ENCODE peak calls at places on chromosomes 5 and 9, in six cellular contexts. One of them, this sample, is unnamed.

GRCh38 chr5:132629230-132629944 is 28.6 kb upstream of the IL13 start:
- DNase-seq in foreskin fibroblast: no peak
- DNase-seq in MCF 10A: no peak
- DNase-seq in mammary epithelial cell: no peak
- DNase-seq in lower leg skin: no peak
- DNase-seq in CD4-positive, alpha-beta T cell: no peak
- DNase-seq in this sample: no peak

GRCh38 chr5:153513171-153513570 is 22.7 kb downstream of the GRIA1 start:
- DNase-seq in CD4-positive, alpha-beta T cell: no peak
- DNase-seq in lower leg skin: no peak
- DNase-seq in mammary epithelial cell: no peak
- DNase-seq in MCF 10A: no peak
- DNase-seq in foreskin fibroblast: peak; percentile 62
- DNase-seq in this sample: no peak

GRCh38 chr5:101163088-101163487 is 260.0 kb upstream of the ST8SIA4 start:
- DNase-seq in MCF 10A: no peak
- DNase-seq in foreskin fibroblast: no peak
- DNase-seq in lower leg skin: no peak
- DNase-seq in CD4-positive, alpha-beta T cell: no peak
- DNase-seq in mammary epithelial cell: no peak
- DNase-seq in this sample: no peak

GRCh38 chr5:1725641-1726468 is 73.8 kb downstream of the MRPL36 start:
- DNase-seq in mammary epithelial cell: no peak
- DNase-seq in MCF 10A: no peak
- DNase-seq in CD4-positive, alpha-beta T cell: no peak
- DNase-seq in foreskin fibroblast: no peak
- DNase-seq in lower leg skin: peak; percentile 80
- DNase-seq in this sample: peak; percentile 6

GRCh38 chr5:132389453-132390286 is 20.2 kb downstream of the SLC22A5 start:
- DNase-seq in CD4-positive, alpha-beta T cell: no peak
- DNase-seq in mammary epithelial cell: peak; percentile 100
- DNase-seq in MCF 10A: peak; percentile 100
- DNase-seq in lower leg skin: peak; percentile 94
- DNase-seq in foreskin fibroblast: peak; percentile 99
- DNase-seq in this sample: no peak

GRCh38 chr5:78273436-78273835 is 21.1 kb downstream of the AP3B1 start:
- DNase-seq in mammary epithelial cell: no peak
- DNase-seq in lower leg skin: no peak
- DNase-seq in MCF 10A: no peak
- DNase-seq in CD4-positive, alpha-beta T cell: no peak
- DNase-seq in foreskin fibroblast: no peak
- DNase-seq in this sample: no peak

GRCh38 chr5:36389245-36389644 is 87.5 kb upstream of the RANBP3L start:
- DNase-seq in MCF 10A: no peak
- DNase-seq in lower leg skin: no peak
- DNase-seq in mammary epithelial cell: no peak
- DNase-seq in foreskin fibroblast: no peak
- DNase-seq in CD4-positive, alpha-beta T cell: no peak
- DNase-seq in this sample: no peak

GRCh38 chr5:10149911-10150310 is 99.8 kb downstream of the ATPSCKMT start:
- DNase-seq in MCF 10A: no peak
- DNase-seq in mammary epithelial cell: no peak
- DNase-seq in CD4-positive, alpha-beta T cell: no peak
- DNase-seq in foreskin fibroblast: no peak
- DNase-seq in lower leg skin: no peak
- DNase-seq in this sample: no peak

GRCh38 chr5:143771229-143772001 is 40.5 kb upstream of the HMHB1 start:
- DNase-seq in lower leg skin: no peak
- DNase-seq in mammary epithelial cell: no peak
- DNase-seq in CD4-positive, alpha-beta T cell: no peak
- DNase-seq in MCF 10A: no peak
- DNase-seq in foreskin fibroblast: no peak
- DNase-seq in this sample: no peak

GRCh38 chr5:173010547-173011464 is 27.2 kb downstream of the ATP6V0E1 start:
- DNase-seq in lower leg skin: peak; percentile 87
- DNase-seq in foreskin fibroblast: no peak
- DNase-seq in mammary epithelial cell: peak; percentile 5
- DNase-seq in MCF 10A: no peak
- DNase-seq in CD4-positive, alpha-beta T cell: no peak
- DNase-seq in this sample: no peak

GRCh38 chr5:90293931-90294330 is 115.6 kb downstream of the CETN3 start:
- DNase-seq in CD4-positive, alpha-beta T cell: no peak
- DNase-seq in MCF 10A: no peak
- DNase-seq in lower leg skin: no peak
- DNase-seq in mammary epithelial cell: no peak
- DNase-seq in foreskin fibroblast: peak; percentile 18
- DNase-seq in this sample: no peak

GRCh38 chr9:95005276-95006141 is 279.0 kb downstream of the AOPEP start:
- DNase-seq in CD4-positive, alpha-beta T cell: no peak
- DNase-seq in lower leg skin: no peak
- DNase-seq in MCF 10A: peak; percentile 44
- DNase-seq in foreskin fibroblast: no peak
- DNase-seq in mammary epithelial cell: peak; percentile 38
- DNase-seq in this sample: peak; percentile 21

GRCh38 chr9:4548796-4549725 is 58.8 kb downstream of the SLC1A1 start:
- DNase-seq in MCF 10A: no peak
- DNase-seq in CD4-positive, alpha-beta T cell: no peak
- DNase-seq in foreskin fibroblast: no peak
- DNase-seq in lower leg skin: no peak
- DNase-seq in mammary epithelial cell: no peak
- DNase-seq in this sample: no peak

GRCh38 chr5:154836225-154836624 is 14.2 kb downstream of the FAXDC2 start:
- DNase-seq in CD4-positive, alpha-beta T cell: no peak
- DNase-seq in foreskin fibroblast: no peak
- DNase-seq in lower leg skin: no peak
- DNase-seq in MCF 10A: no peak
- DNase-seq in mammary epithelial cell: no peak
- DNase-seq in this sample: no peak

GRCh38 chr9:7782390-7783120 is 17.0 kb downstream of the DMAC1 start:
- DNase-seq in mammary epithelial cell: no peak
- DNase-seq in MCF 10A: no peak
- DNase-seq in CD4-positive, alpha-beta T cell: no peak
- DNase-seq in foreskin fibroblast: no peak
- DNase-seq in lower leg skin: no peak
- DNase-seq in this sample: no peak

GRCh38 chr5:172530835-172531703 is 76.7 kb upstream of the SH3PXD2B start:
- DNase-seq in CD4-positive, alpha-beta T cell: no peak
- DNase-seq in foreskin fibroblast: no peak
- DNase-seq in mammary epithelial cell: no peak
- DNase-seq in lower leg skin: peak; percentile 62
- DNase-seq in MCF 10A: no peak
- DNase-seq in this sample: no peak

DNA sequence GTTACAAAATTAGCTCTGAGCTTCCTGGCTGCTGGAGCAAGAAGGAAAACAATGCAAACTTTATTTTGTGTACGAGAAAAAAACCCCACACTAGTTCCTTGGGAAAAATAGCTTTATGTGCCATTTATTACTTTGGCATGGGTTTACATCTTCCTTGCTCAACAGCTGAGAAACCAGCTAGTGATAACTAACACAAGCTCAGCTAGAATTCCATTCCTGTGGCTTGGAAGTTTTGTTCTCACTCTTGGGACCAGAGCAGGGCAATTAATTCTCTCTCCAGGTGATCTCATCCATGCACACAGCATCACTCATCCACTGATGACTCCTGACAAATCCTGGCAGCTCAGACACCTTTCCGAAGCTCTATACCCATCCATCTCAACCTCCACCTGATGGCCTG is 104.1 kb downstream of the CRB2 start:
- DNase-seq in mammary epithelial cell: peak; percentile 2
- DNase-seq in CD4-positive, alpha-beta T cell: no peak
- DNase-seq in lower leg skin: no peak
- DNase-seq in foreskin fibroblast: no peak
- DNase-seq in MCF 10A: no peak
- DNase-seq in this sample: no peak
- TF ChIP-seq CTCF in mammary epithelial cell: no peak
- TF ChIP-seq CTCF in CD4-positive, alpha-beta T cell: no peak
- TF ChIP-seq CTCF in lower leg skin: no peak
- TF ChIP-seq CTCF in foreskin fibroblast: no peak
- TF ChIP-seq CTCF in MCF 10A: no peak
- TF ChIP-seq CTCF in this sample: no peak

GRCh38 chr5:140356878-140357730 is 2.9 kb upstream of the SLC4A9 start:
- DNase-seq in foreskin fibroblast: no peak
- DNase-seq in mammary epithelial cell: no peak
- DNase-seq in CD4-positive, alpha-beta T cell: no peak
- DNase-seq in MCF 10A: no peak
- DNase-seq in lower leg skin: no peak
- DNase-seq in this sample: no peak

GRCh38 chr5:140357731-140358093 is 2.3 kb upstream of the SLC4A9 start:
- DNase-seq in MCF 10A: peak; percentile 91
- DNase-seq in lower leg skin: peak; percentile 97
- DNase-seq in mammary epithelial cell: peak; percentile 77
- DNase-seq in foreskin fibroblast: peak; percentile 78
- DNase-seq in CD4-positive, alpha-beta T cell: peak; percentile 56
- DNase-seq in this sample: peak; percentile 57

GRCh38 chr5:140360681-140361479 is 886 bp downstream of the SLC4A9 start:
- DNase-seq in CD4-positive, alpha-beta T cell: no peak
- DNase-seq in mammary epithelial cell: no peak
- DNase-seq in MCF 10A: no peak
- DNase-seq in lower leg skin: no peak
- DNase-seq in foreskin fibroblast: no peak
- DNase-seq in this sample: no peak

GRCh38 chr5:140360101-140360500 is at the start of gene SLC4A9:
- DNase-seq in lower leg skin: no peak
- DNase-seq in CD4-positive, alpha-beta T cell: no peak
- DNase-seq in mammary epithelial cell: no peak
- DNase-seq in foreskin fibroblast: no peak
- DNase-seq in MCF 10A: no peak
- DNase-seq in this sample: no peak

GRCh38 chr5:140358738-140359310 is 1.2 kb upstream of the SLC4A9 start:
- DNase-seq in lower leg skin: no peak
- DNase-seq in CD4-positive, alpha-beta T cell: no peak
- DNase-seq in MCF 10A: peak; percentile 61
- DNase-seq in foreskin fibroblast: peak; percentile 44
- DNase-seq in mammary epithelial cell: no peak
- DNase-seq in this sample: no peak
- TF ChIP-seq CTCF in lower leg skin: no peak
- TF ChIP-seq CTCF in CD4-positive, alpha-beta T cell: no peak
- TF ChIP-seq CTCF in MCF 10A: no peak
- TF ChIP-seq CTCF in foreskin fibroblast: peak; percentile 68
- TF ChIP-seq CTCF in mammary epithelial cell: peak; percentile 53
- TF ChIP-seq CTCF in this sample: no peak

DNA sequence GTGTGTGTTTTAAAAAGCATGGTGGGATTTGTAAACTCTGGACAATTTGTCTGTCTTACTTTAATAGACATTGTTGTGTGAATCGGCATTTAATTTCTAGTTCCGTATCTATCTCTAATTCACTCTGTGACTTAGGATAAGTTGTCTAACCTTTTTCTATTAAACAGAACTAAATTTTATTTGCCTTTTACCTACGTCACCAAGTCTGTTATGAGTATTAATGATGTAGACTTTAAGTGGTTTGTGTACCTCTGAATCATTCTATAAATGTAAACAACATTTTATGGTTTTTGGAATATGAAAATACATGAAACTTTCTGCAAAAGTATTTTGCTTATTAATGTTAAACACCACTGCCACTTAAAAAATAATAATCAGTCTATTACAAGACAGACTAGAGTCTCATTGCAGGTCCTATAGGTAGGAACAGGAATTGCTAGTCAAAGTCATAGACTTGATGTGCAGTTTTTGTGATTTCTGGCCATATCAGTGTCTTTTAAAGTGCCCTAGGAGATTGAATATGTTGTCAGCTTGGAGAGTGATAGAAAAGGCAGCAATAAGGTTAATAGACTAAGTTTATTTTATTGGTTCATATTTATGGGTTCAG is 5.6 kb downstream of the RBM27 start:
- DNase-seq in mammary epithelial cell: no peak
- DNase-seq in lower leg skin: no peak
- DNase-seq in foreskin fibroblast: no peak
- DNase-seq in CD4-positive, alpha-beta T cell: no peak
- DNase-seq in MCF 10A: no peak
- DNase-seq in this sample: no peak
- TF ChIP-seq CTCF in mammary epithelial cell: peak; percentile 29
- TF ChIP-seq CTCF in lower leg skin: no peak
- TF ChIP-seq CTCF in foreskin fibroblast: peak; percentile 2
- TF ChIP-seq CTCF in CD4-positive, alpha-beta T cell: no peak
- TF ChIP-seq CTCF in MCF 10A: peak; percentile 11
- TF ChIP-seq CTCF in this sample: no peak

GRCh38 chr9:129384887-129385614 is 207.0 kb upstream of the IER5L start:
- DNase-seq in mammary epithelial cell: no peak
- DNase-seq in lower leg skin: no peak
- DNase-seq in CD4-positive, alpha-beta T cell: no peak
- DNase-seq in foreskin fibroblast: no peak
- DNase-seq in MCF 10A: no peak
- DNase-seq in this sample: no peak

GRCh38 chr9:129385615-129385934 is 207.5 kb upstream of the IER5L start:
- DNase-seq in MCF 10A: no peak
- DNase-seq in mammary epithelial cell: no peak
- DNase-seq in foreskin fibroblast: no peak
- DNase-seq in lower leg skin: no peak
- DNase-seq in CD4-positive, alpha-beta T cell: no peak
- DNase-seq in this sample: no peak

GRCh38 chr9:129383005-129383414 is 204.9 kb upstream of the IER5L start:
- DNase-seq in CD4-positive, alpha-beta T cell: no peak
- DNase-seq in mammary epithelial cell: peak; percentile 72
- DNase-seq in MCF 10A: no peak
- DNase-seq in foreskin fibroblast: peak; percentile 10
- DNase-seq in lower leg skin: no peak
- DNase-seq in this sample: no peak

GRCh38 chr9:129383415-129384088 is 205.5 kb upstream of the IER5L start:
- DNase-seq in lower leg skin: peak; percentile 95
- DNase-seq in mammary epithelial cell: peak; percentile 73
- DNase-seq in CD4-positive, alpha-beta T cell: peak; percentile 65
- DNase-seq in foreskin fibroblast: peak; percentile 56
- DNase-seq in MCF 10A: peak; percentile 52
- DNase-seq in this sample: peak; percentile 61

GRCh38 chr9:129384138-129384886 is 206.3 kb upstream of the IER5L start:
- DNase-seq in mammary epithelial cell: no peak
- DNase-seq in CD4-positive, alpha-beta T cell: no peak
- DNase-seq in foreskin fibroblast: no peak
- DNase-seq in MCF 10A: no peak
- DNase-seq in lower leg skin: no peak
- DNase-seq in this sample: no peak
- TF ChIP-seq CTCF in mammary epithelial cell: no peak
- TF ChIP-seq CTCF in CD4-positive, alpha-beta T cell: no peak
- TF ChIP-seq CTCF in foreskin fibroblast: no peak
- TF ChIP-seq CTCF in MCF 10A: no peak
- TF ChIP-seq CTCF in lower leg skin: no peak
- TF ChIP-seq CTCF in this sample: no peak

GRCh38 chr5:149448831-149449714 is 70.0 kb upstream of the IL17B start:
- DNase-seq in mammary epithelial cell: no peak
- DNase-seq in lower leg skin: no peak
- DNase-seq in MCF 10A: peak; percentile 54
- DNase-seq in foreskin fibroblast: no peak
- DNase-seq in CD4-positive, alpha-beta T cell: no peak
- DNase-seq in this sample: no peak
- TF ChIP-seq CTCF in mammary epithelial cell: peak; percentile 58
- TF ChIP-seq CTCF in lower leg skin: no peak
- TF ChIP-seq CTCF in MCF 10A: no peak
- TF ChIP-seq CTCF in foreskin fibroblast: peak; percentile 30
- TF ChIP-seq CTCF in CD4-positive, alpha-beta T cell: no peak
- TF ChIP-seq CTCF in this sample: no peak

DNA sequence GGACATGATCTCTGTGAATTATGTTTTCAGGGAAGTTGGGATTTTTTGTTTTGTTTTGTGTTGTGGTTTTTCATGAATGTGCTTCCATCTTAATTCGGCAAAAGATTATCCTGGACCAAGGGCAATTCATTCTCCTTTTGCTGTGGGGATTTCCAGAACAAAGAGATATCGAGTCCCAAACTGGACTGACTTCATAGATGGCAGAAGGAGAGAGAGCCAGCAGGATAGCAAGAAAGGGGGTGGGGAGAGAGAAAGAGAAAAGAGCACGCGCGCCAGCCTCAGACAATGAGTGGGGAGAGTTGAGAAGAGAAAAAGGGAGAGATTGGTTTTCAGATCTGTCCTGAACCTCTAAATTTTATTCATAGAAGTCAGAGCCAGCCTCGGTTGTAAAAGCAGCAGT is 55.4 kb upstream of the ALDH1B1 start:
- DNase-seq in CD4-positive, alpha-beta T cell: no peak
- DNase-seq in mammary epithelial cell: no peak
- DNase-seq in foreskin fibroblast: no peak
- DNase-seq in lower leg skin: no peak
- DNase-seq in MCF 10A: no peak
- DNase-seq in this sample: no peak
- TF ChIP-seq CTCF in CD4-positive, alpha-beta T cell: no peak
- TF ChIP-seq CTCF in mammary epithelial cell: no peak
- TF ChIP-seq CTCF in foreskin fibroblast: no peak
- TF ChIP-seq CTCF in lower leg skin: no peak
- TF ChIP-seq CTCF in MCF 10A: no peak
- TF ChIP-seq CTCF in this sample: no peak